ENCODE peak calls at places on chromosomes 16 and 17, in five cellular contexts. One of them, this sample, is unnamed.
A peak's percentile ranks its signal among the peaks of the same experiment; 100 is the strongest.

GRCh38 chr17:77233635-77234334 is 93.0 kb downstream of the SEC14L1 start:
- DNase-seq in endothelial cell: no peak
- DNase-seq in GM13976: peak; percentile 74
- DNase-seq in T-helper 17 cell: no peak
- DNase-seq in effector CD4-positive, alpha-beta T cell: no peak
- DNase-seq in this sample: no peak

GRCh38 chr16:49464093-49464492 is 90.5 kb downstream of the C16orf78 start:
- DNase-seq in endothelial cell: no peak
- DNase-seq in GM13976: no peak
- DNase-seq in T-helper 17 cell: no peak
- DNase-seq in effector CD4-positive, alpha-beta T cell: no peak
- DNase-seq in this sample: no peak

GRCh38 chr16:777826-778225 is 10.4 kb downstream of the RPUSD1 start:
- DNase-seq in endothelial cell: no peak
- DNase-seq in GM13976: no peak
- DNase-seq in T-helper 17 cell: no peak
- DNase-seq in effector CD4-positive, alpha-beta T cell: no peak
- DNase-seq in this sample: no peak

GRCh38 chr16:73356401-73357079 is 308.6 kb upstream of the ZFHX3 start:
- DNase-seq in endothelial cell: no peak
- DNase-seq in GM13976: no peak
- DNase-seq in T-helper 17 cell: no peak
- DNase-seq in effector CD4-positive, alpha-beta T cell: no peak
- DNase-seq in this sample: no peak

GRCh38 chr16:74034862-74035261 is 261.8 kb upstream of the PSMD7 start:
- DNase-seq in endothelial cell: peak; percentile 26
- DNase-seq in GM13976: no peak
- DNase-seq in T-helper 17 cell: no peak
- DNase-seq in effector CD4-positive, alpha-beta T cell: no peak
- DNase-seq in this sample: no peak

GRCh38 chr16:8026450-8026849 is 563.9 kb downstream of the TMEM114 start:
- DNase-seq in endothelial cell: peak; percentile 29
- DNase-seq in GM13976: no peak
- DNase-seq in T-helper 17 cell: no peak
- DNase-seq in effector CD4-positive, alpha-beta T cell: no peak
- DNase-seq in this sample: no peak

GRCh38 chr17:29590979-29591736 is 1.7 kb upstream of the GIT1 start:
- DNase-seq in endothelial cell: no peak
- DNase-seq in GM13976: no peak
- DNase-seq in T-helper 17 cell: no peak
- DNase-seq in effector CD4-positive, alpha-beta T cell: no peak
- DNase-seq in this sample: no peak

GRCh38 chr16:9128346-9129342 is 37.2 kb downstream of the HAPSTR1 start:
- DNase-seq in endothelial cell: no peak
- DNase-seq in GM13976: no peak
- DNase-seq in T-helper 17 cell: no peak
- DNase-seq in effector CD4-positive, alpha-beta T cell: no peak
- DNase-seq in this sample: no peak

GRCh38 chr17:56699186-56699895 is 105.8 kb downstream of the NOG start:
- DNase-seq in endothelial cell: peak; percentile 44
- DNase-seq in GM13976: no peak
- DNase-seq in T-helper 17 cell: no peak
- DNase-seq in effector CD4-positive, alpha-beta T cell: no peak
- DNase-seq in this sample: peak; percentile 6

GRCh38 chr16:67000384-67001158 is 12.2 kb downstream of the CES4A start:
- DNase-seq in endothelial cell: no peak
- DNase-seq in GM13976: peak; percentile 78
- DNase-seq in T-helper 17 cell: peak; percentile 46
- DNase-seq in effector CD4-positive, alpha-beta T cell: peak; percentile 39
- DNase-seq in this sample: no peak

GRCh38 chr16:77295896-77296295 is 96.7 kb downstream of the SYCE1L start:
- DNase-seq in endothelial cell: no peak
- DNase-seq in GM13976: no peak
- DNase-seq in T-helper 17 cell: no peak
- DNase-seq in effector CD4-positive, alpha-beta T cell: no peak
- DNase-seq in this sample: no peak

GRCh38 chr17:69154267-69154666 is 12.6 kb upstream of the ABCA6 start:
- DNase-seq in endothelial cell: no peak
- DNase-seq in GM13976: no peak
- DNase-seq in T-helper 17 cell: no peak
- DNase-seq in effector CD4-positive, alpha-beta T cell: no peak
- DNase-seq in this sample: no peak

GRCh38 chr16:53058882-53059281 is 4.1 kb downstream of the CHD9 start:
- DNase-seq in endothelial cell: no peak
- DNase-seq in GM13976: no peak
- DNase-seq in T-helper 17 cell: no peak
- DNase-seq in effector CD4-positive, alpha-beta T cell: no peak
- DNase-seq in this sample: no peak

GRCh38 chr17:72782985-72783701 is 309.3 kb downstream of the SLC39A11 start:
- DNase-seq in endothelial cell: no peak
- DNase-seq in GM13976: no peak
- DNase-seq in T-helper 17 cell: no peak
- DNase-seq in effector CD4-positive, alpha-beta T cell: no peak
- DNase-seq in this sample: no peak

GRCh38 chr17:1422907-1423306 is 22.9 kb upstream of the YWHAE start:
- DNase-seq in endothelial cell: no peak
- DNase-seq in GM13976: no peak
- DNase-seq in T-helper 17 cell: no peak
- DNase-seq in effector CD4-positive, alpha-beta T cell: no peak
- DNase-seq in this sample: peak; percentile 23

GRCh38 chr17:79114455-79115301 is 40.1 kb downstream of the ENGASE start:
- DNase-seq in endothelial cell: no peak
- DNase-seq in GM13976: no peak
- DNase-seq in T-helper 17 cell: no peak
- DNase-seq in effector CD4-positive, alpha-beta T cell: no peak
- DNase-seq in this sample: no peak

GRCh38 chr16:81029930-81030604 is 5.6 kb upstream of the ATMIN start:
- DNase-seq in endothelial cell: no peak
- DNase-seq in GM13976: no peak
- DNase-seq in T-helper 17 cell: no peak
- DNase-seq in effector CD4-positive, alpha-beta T cell: no peak
- DNase-seq in this sample: no peak

GRCh38 chr16:77376358-77376757 is 58.5 kb downstream of the ADAMTS18 start:
- DNase-seq in endothelial cell: no peak
- DNase-seq in GM13976: peak; percentile 23
- DNase-seq in T-helper 17 cell: no peak
- DNase-seq in effector CD4-positive, alpha-beta T cell: no peak
- DNase-seq in this sample: no peak

GRCh38 chr16:53756329-53756996 is 52.5 kb downstream of the FTO start:
- DNase-seq in endothelial cell: no peak
- DNase-seq in GM13976: no peak
- DNase-seq in T-helper 17 cell: no peak
- DNase-seq in effector CD4-positive, alpha-beta T cell: no peak
- DNase-seq in this sample: no peak

GRCh38 chr17:17420561-17421269 is 56.1 kb upstream of the MED9 start:
- DNase-seq in endothelial cell: no peak
- DNase-seq in GM13976: no peak
- DNase-seq in T-helper 17 cell: no peak
- DNase-seq in effector CD4-positive, alpha-beta T cell: no peak
- DNase-seq in this sample: no peak

GRCh38 chr16:90028985-90029384 is 9.7 kb upstream of the DBNDD1 start:
- DNase-seq in endothelial cell: no peak
- DNase-seq in GM13976: no peak
- DNase-seq in T-helper 17 cell: no peak
- DNase-seq in effector CD4-positive, alpha-beta T cell: no peak
- DNase-seq in this sample: no peak

GRCh38 chr17:75721463-75722011 is 278 bp downstream of the ITGB4 start:
- DNase-seq in endothelial cell: peak; percentile 28
- DNase-seq in GM13976: no peak
- DNase-seq in T-helper 17 cell: no peak
- DNase-seq in effector CD4-positive, alpha-beta T cell: no peak
- DNase-seq in this sample: no peak

GRCh38 chr16:28264656-28265055 is 27.7 kb upstream of the SBK1 start:
- DNase-seq in endothelial cell: no peak
- DNase-seq in GM13976: no peak
- DNase-seq in T-helper 17 cell: no peak
- DNase-seq in effector CD4-positive, alpha-beta T cell: no peak
- DNase-seq in this sample: no peak

GRCh38 chr16:56226840-56227525 is 35.7 kb downstream of the GNAO1 start:
- DNase-seq in endothelial cell: no peak
- DNase-seq in GM13976: no peak
- DNase-seq in T-helper 17 cell: no peak
- DNase-seq in effector CD4-positive, alpha-beta T cell: no peak
- DNase-seq in this sample: no peak